ENCODE peak calls at places on chromosomes 3 and 15, in five cellular contexts. F is cardiac fibroblast, J is mammary epithelial cell, B is adrenal gland, H is A549. P is an unnamed sample.

GRCh38 chr3:52526151-52526561 is 7.5 kb downstream of the NT5DC2 start:
- DNase-seq in J (no peak), F (no peak), B (no peak), H (no peak), P (peak)

GRCh38 chr3:30527720-30528119 is 78.7 kb upstream of the TGFBR2 start:
- DNase-seq in B (no peak), J (no peak), F (peak), H (no peak), P (no peak)

GRCh38 chr3:101643861-101644613 is 32.9 kb downstream of the ZBTB11 start:
- DNase-seq in J (peak), B (peak), H (no peak), F (peak), P (peak)

GRCh38 chr3:18890459-18890858 is 257.9 kb upstream of the KCNH8 start:
- DNase-seq in F (no peak), B (no peak), H (no peak), J (no peak), P (no peak)

GRCh38 chr3:57952651-57953050 is 55.6 kb upstream of the FLNB start:
- DNase-seq in F (no peak), B (no peak), J (no peak), H (no peak), P (no peak)

GRCh38 chr15:71447328-71448250 is 332.3 kb downstream of the THSD4 start:
- DNase-seq in F (peak), H (peak), J (peak), B (no peak), P (peak)

GRCh38 chr3:47313341-47314055 is 30.8 kb downstream of the KLHL18 start:
- DNase-seq in H (no peak), B (no peak), F (no peak), J (no peak), P (no peak)

GRCh38 chr3:194395767-194396527 is 3.1 kb downstream of the GP5 start:
- DNase-seq in F (no peak), B (no peak), H (no peak), J (no peak), P (no peak)

GRCh38 chr3:62164746-62165145 is 208.6 kb downstream of the FEZF2 start:
- DNase-seq in B (no peak), J (no peak), F (no peak), H (no peak), P (no peak)

GRCh38 chr15:29061746-29062660 is 176.2 kb downstream of the APBA2 start:
- DNase-seq in J (no peak), B (no peak), H (no peak), F (no peak), P (no peak)

GRCh38 chr3:122784436-122784835 is 9.2 kb downstream of the HSPBAP1 start:
- DNase-seq in H (no peak), B (no peak), F (peak), J (peak), P (peak)

DNA sequence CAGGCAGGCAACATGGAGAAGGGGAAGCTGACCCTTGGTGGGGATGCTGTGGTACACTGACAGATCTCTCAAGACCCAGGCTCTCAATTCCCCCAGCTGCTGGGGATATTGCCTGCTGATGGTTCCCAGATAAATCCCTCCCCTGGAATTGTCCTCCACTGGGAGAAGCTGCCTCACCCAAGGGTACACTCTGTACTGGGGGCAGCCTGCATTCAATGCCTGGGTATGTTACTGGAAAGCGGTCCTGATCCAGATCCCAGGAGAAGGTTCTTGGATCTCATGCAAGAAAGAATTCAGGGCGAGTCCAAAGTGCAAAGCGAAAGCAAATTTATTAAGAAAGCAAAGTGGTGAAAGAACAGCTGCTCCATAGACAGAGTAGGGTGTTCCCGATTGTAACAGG is 591.4 kb upstream of the ADAMTS9 start:
- DNase-seq in B (no peak), H (no peak), F (no peak), J (no peak), P (no peak)
- H3K4me3 ChIP-seq in B (no peak), H (no peak), F (no peak), J (no peak), P (no peak)

DNA sequence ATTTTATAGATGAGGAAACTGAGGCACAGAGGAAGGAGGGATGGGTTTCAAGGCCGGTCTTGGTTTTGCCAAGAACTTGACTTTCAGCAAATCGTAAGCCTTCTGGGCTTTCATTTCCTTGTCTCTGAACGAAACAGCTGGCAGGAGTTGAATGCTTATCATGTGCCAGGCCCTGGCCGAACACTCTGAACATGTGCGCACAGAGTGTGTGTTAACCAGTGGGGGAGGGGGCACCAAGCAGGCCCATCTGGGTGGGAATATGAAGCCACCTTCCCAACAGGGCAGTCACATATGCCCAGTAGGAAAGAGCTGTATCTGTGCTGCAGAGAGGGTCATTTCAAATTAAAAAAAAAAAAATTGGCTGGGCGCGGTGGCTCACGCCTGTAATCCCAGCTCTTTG is 29.3 kb downstream of the ZNF710 start:
- DNase-seq in H (no peak), F (no peak), B (no peak), J (no peak), P (no peak)
- TF ChIP-seq CTCF in H (no peak), F (no peak), B (no peak), J (no peak), P (no peak)

GRCh38 chr15:66706225-66706732 is 4.2 kb downstream of the SMAD6 start:
- DNase-seq in H (no peak), B (no peak), F (no peak), J (no peak), P (no peak)
- H3K4me3 ChIP-seq in H (peak), B (no peak), F (no peak), J (no peak), P (no peak)

DNA sequence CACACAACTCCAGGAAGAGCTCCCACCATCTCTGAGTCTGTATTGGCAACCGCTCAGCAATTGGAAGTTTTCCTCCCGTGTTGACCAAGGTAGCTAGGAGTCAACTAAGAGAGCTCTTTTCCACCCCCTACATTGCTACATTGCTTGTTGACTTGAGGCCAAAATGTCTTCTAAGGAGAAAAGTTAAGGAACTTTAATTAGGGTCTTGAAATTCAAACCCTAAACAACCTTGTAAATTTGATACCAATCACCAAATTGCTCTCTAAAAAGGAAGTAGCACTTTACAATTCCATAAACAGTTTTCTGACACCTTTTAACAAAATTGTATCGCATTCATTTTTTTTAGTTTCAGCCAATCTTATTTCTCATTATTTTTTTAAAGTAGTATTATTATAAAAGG is 35.5 kb upstream of the ST3GAL6 start:
- DNase-seq in B (no peak), J (no peak), F (no peak), H (no peak), P (no peak)
- TF ChIP-seq CTCF in B (no peak), J (no peak), F (no peak), H (no peak), P (no peak)

GRCh38 chr15:42270996-42271395 is 2.0 kb upstream of the GANC start:
- DNase-seq in B (no peak), J (no peak), H (no peak), F (no peak), P (no peak)
- H3K4me3 ChIP-seq in B (no peak), J (peak), H (no peak), F (peak), P (no peak)

DNA sequence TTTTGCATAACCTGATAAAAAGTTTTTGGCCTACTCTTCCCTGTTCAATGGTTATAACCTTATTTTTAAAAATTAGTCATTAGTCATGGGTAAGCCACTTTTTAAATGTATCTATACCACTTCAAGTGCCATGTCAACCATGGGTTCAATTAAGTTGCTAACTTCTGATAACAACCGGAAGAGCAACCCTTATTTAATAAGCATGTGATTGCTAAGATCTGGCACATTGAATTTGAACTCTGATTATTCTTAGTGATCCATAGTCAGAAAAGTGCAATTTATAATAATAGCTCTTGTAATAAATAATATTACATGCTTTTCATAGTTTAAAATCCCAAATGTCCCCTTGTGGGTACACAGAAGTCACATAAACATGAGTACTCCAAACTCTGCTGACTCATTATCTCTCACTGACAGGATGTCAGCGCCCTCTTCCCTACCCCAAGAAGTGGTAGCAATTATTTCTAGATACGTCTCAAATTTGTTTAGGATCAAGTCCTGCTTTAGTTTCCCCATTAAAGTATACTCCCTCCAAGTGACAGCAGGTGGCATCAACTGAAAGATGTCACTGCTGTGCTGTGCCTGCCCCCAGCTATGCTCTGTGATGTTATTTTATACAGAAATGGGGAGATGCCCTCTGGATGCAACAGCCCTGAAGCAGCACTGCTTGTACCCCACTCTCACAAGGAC is 18.6 kb downstream of the SAMD7 start:
- DNase-seq in H (no peak), F (no peak), B (no peak), J (no peak), P (peak)
- TF ChIP-seq CTCF in H (no peak), F (no peak), B (no peak), J (no peak), P (no peak)

DNA sequence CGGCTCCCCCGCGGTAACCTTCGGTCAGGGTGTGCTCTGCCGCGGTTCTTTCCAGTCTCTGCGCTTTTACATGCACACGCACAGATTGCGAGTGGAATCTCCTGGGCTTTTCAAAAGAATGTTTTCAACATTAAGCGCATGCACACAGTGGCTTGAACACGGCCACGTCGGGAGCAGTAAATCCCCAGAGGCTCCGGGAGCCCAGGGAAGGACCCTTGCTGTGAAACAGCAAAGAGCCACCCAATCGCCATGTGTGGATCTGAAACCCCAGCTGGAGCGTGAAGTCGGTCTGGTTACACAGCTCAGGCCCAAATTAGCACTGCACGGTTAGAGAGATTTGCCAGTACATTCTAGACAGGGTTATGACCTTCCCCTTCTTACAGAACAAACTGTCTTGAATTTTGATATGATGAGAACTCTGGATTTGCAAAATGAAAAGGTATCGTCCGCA is 869 bp upstream of the RGMA start:
- DNase-seq in J (no peak), F (peak), B (no peak), H (no peak), P (no peak)
- H3K4me3 ChIP-seq in J (no peak), F (no peak), B (no peak), H (no peak), P (no peak)

DNA sequence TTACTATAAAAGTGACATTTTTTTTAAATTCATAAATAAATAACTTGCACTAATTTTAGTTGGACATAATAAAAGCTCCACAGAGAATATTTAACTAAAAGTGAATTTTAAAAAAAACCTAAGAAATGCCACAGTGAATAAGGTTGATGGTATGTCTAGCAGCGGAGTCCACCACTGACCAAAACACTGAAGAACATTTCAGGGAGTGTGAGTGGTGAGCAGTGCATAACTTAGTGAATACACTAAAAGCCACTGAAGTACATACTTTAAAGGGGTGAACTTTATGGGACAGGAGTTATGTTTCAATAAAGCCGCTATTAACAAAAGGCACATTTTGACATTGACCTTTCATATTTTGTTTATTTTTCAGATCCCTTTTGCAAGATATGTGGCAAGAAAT is 32.3 kb downstream of the SRP14 start:
- DNase-seq in B (no peak), H (no peak), F (peak), J (no peak), P (no peak)
- TF ChIP-seq CTCF in B (no peak), H (no peak), F (no peak), J (no peak), P (no peak)

GRCh38 chr3:14401692-14402303 is 608 bp upstream of the SLC6A6 start:
- DNase-seq in J (no peak), B (no peak), F (no peak), H (no peak), P (no peak)
- H3K4me3 ChIP-seq in J (peak), B (peak), F (peak), H (peak), P (peak)